ENCODE peak calls at places on chromosome X, in eight cellular contexts. D is pons, A is lung, U is NCI-H2081, V is thoracic aorta, L is left ventricle myocardium inferior, M is Daoy, Y is HTR-8/SVneo. K is an unnamed sample.

GRCh38 chrX:125170459-125170858 is 149.2 kb upstream of the TEX13C start:
- DNase-seq in D (no peak), A (no peak), U (no peak), V (no peak), L (no peak), M (no peak), Y (no peak), K (no peak)

GRCh38 chrX:153926863-153927685 is 1.0 kb upstream of the ARHGAP4 start:
- DNase-seq in D (no peak), A (peak; percentile 64), U (peak; percentile 65), V (no peak), L (peak; percentile 49), M (peak; percentile 49), Y (no peak), K (no peak)

GRCh38 chrX:16148896-16149295 is 18.4 kb upstream of the MAGEB17 start:
- DNase-seq in D (no peak), A (no peak), U (no peak), V (no peak), L (no peak), M (peak; percentile 5), Y (no peak), K (no peak)

GRCh38 chrX:129823523-129823922 is 20.2 kb downstream of the ZDHHC9 start:
- DNase-seq in D (no peak), A (no peak), U (no peak), V (no peak), L (no peak), M (no peak), Y (no peak), K (no peak)

GRCh38 chrX:17459596-17459995 is 84.6 kb downstream of the NHS start:
- DNase-seq in D (no peak), A (no peak), U (no peak), V (no peak), L (no peak), M (no peak), Y (no peak), K (no peak)

GRCh38 chrX:154123241-154124219 is 20.5 kb upstream of the OPN1LW start:
- DNase-seq in D (peak; percentile 3), A (no peak), U (no peak), V (no peak), L (peak; percentile 29), M (peak; percentile 13), Y (no peak), K (no peak)

GRCh38 chrX:23610491-23610890 is 56.8 kb upstream of the PRDX4 start:
- DNase-seq in D (no peak), A (no peak), U (no peak), V (no peak), L (no peak), M (peak; percentile 0), Y (no peak), K (no peak)

GRCh38 chrX:431032-431431 is 44.3 kb upstream of the PPP2R3B start:
- DNase-seq in D (no peak), A (no peak), U (no peak), V (no peak), L (no peak), M (no peak), Y (no peak), K (no peak)

GRCh38 chrX:44088755-44089154 is 115.6 kb upstream of the NDP start:
- DNase-seq in D (no peak), A (no peak), U (no peak), V (no peak), L (no peak), M (no peak), Y (no peak), K (no peak)

GRCh38 chrX:6708041-6708440 is 173.1 kb upstream of the VCX3A start:
- DNase-seq in D (peak; percentile 1), A (no peak), U (no peak), V (no peak), L (no peak), M (no peak), Y (no peak), K (no peak)

GRCh38 chrX:34638116-34638515 is 19.0 kb downstream of the TMEM47 start:
- DNase-seq in D (peak; percentile 27), A (no peak), U (peak; percentile 44), V (no peak), L (no peak), M (peak; percentile 2), Y (no peak), K (no peak)

GRCh38 chrX:39536165-39536564 is 561.6 kb downstream of the BCOR start:
- DNase-seq in D (no peak), A (no peak), U (no peak), V (no peak), L (no peak), M (no peak), Y (no peak), K (no peak)

GRCh38 chrX:140918398-140919043 is 83.9 kb upstream of the SPANXB1 start:
- DNase-seq in D (peak; percentile 50), A (peak; percentile 37), U (peak; percentile 0), V (no peak), L (no peak), M (peak; percentile 15), Y (no peak), K (peak; percentile 47)

GRCh38 chrX:47540754-47541538 is 20.1 kb upstream of the ARAF start:
- DNase-seq in D (peak; percentile 97), A (peak; percentile 83), U (peak; percentile 93), V (peak; percentile 19), L (peak; percentile 63), M (peak; percentile 84), Y (peak; percentile 80), K (peak; percentile 49)

GRCh38 chrX:13890806-13891205 is 73.9 kb upstream of the GPM6B start:
- DNase-seq in D (no peak), A (no peak), U (no peak), V (no peak), L (no peak), M (no peak), Y (no peak), K (no peak)

GRCh38 chrX:12898073-12898472 is 8.3 kb upstream of the TLR8 start:
- DNase-seq in D (no peak), A (no peak), U (no peak), V (no peak), L (no peak), M (no peak), Y (no peak), K (no peak)

GRCh38 chrX:154372612-154373022 is 1.8 kb downstream of the FLNA start:
- DNase-seq in D (no peak), A (no peak), U (no peak), V (no peak), L (no peak), M (no peak), Y (no peak), K (no peak)

GRCh38 chrX:45322382-45322781 is 121.7 kb upstream of the DIPK2B start:
- DNase-seq in D (peak; percentile 62), A (peak; percentile 34), U (peak; percentile 50), V (no peak), L (no peak), M (peak; percentile 68), Y (peak; percentile 27), K (peak; percentile 17)

GRCh38 chrX:40415675-40416074 is 165.1 kb upstream of the ATP6AP2 start:
- DNase-seq in D (no peak), A (no peak), U (no peak), V (no peak), L (no peak), M (peak; percentile 9), Y (no peak), K (no peak)

GRCh38 chrX:140525448-140525847 is 20.6 kb upstream of the SOX3 start:
- DNase-seq in D (no peak), A (no peak), U (no peak), V (no peak), L (no peak), M (no peak), Y (no peak), K (no peak)

K was measured in H1.